ENCODE peak calls at places on chromosomes 4 and X, in seven cellular contexts. O, Q, C, Z, G, N and E are unnamed samples.

GRCh38 chr4:921830-922331 is 10.2 kb downstream of the GAK start:
- DNase-seq in Z (no peak), C (no peak), O (peak; percentile 31), Q (no peak), G (no peak), N (no peak), E (no peak)

GRCh38 chr4:183504930-183505555 is at the start of gene ING2:
- DNase-seq in G (peak; percentile 61), Q (peak; percentile 49), C (no peak), O (peak; percentile 86), N (peak; percentile 85), Z (no peak), E (peak; percentile 6)

GRCh38 chrX:16786791-16787735 is 797 bp downstream of the TXLNG start:
- DNase-seq in N (peak; percentile 51), Z (no peak), C (no peak), O (peak; percentile 51), G (no peak), Q (no peak), E (no peak)

GRCh38 chrX:115940888-115941332 is 229.6 kb upstream of the AGTR2 start:
- DNase-seq in G (peak; percentile 58), O (no peak), Z (no peak), C (peak; percentile 26), Q (no peak), N (no peak), E (peak; percentile 52)

GRCh38 chr4:100849319-100849718 is 331.5 kb upstream of the EMCN start:
- DNase-seq in Z (no peak), C (no peak), N (no peak), G (no peak), Q (no peak), O (no peak), E (no peak)

GRCh38 chr4:92304636-92305035 is 870 bp downstream of the GRID2 start:
- DNase-seq in Q (peak; percentile 8), C (no peak), G (no peak), Z (no peak), O (no peak), N (peak; percentile 31), E (no peak)

GRCh38 chr4:22670953-22671352 is 21.8 kb upstream of the GBA3 start:
- DNase-seq in O (no peak), C (no peak), N (no peak), G (no peak), Q (no peak), Z (no peak), E (peak; percentile 88)

GRCh38 chr4:73668806-73669205 is 48.6 kb upstream of the RASSF6 start:
- DNase-seq in C (no peak), O (no peak), Q (no peak), N (no peak), Z (no peak), G (no peak), E (no peak)

GRCh38 chr4:140095694-140096482 is 58.1 kb downstream of the MAML3 start:
- DNase-seq in C (no peak), Z (peak; percentile 77), Q (peak; percentile 62), G (no peak), O (peak; percentile 78), N (no peak), E (peak; percentile 99)

GRCh38 chr4:71130827-71131603 is 137.6 kb downstream of the DCK start:
- DNase-seq in O (no peak), N (peak; percentile 47), G (no peak), Q (no peak), Z (peak; percentile 33), C (no peak), E (peak; percentile 72)

GRCh38 chrX:39983715-39984114 is 114.0 kb downstream of the BCOR start:
- DNase-seq in G (no peak), Q (peak; percentile 84), C (no peak), N (no peak), Z (no peak), O (no peak), E (no peak)

GRCh38 chr4:25969374-25969773 is 55.4 kb downstream of the SMIM20 start:
- DNase-seq in C (no peak), N (no peak), Z (no peak), O (no peak), Q (no peak), G (no peak), E (no peak)

GRCh38 chrX:10233696-10234095 is 76.9 kb downstream of the CLCN4 start:
- DNase-seq in Q (no peak), C (no peak), O (no peak), N (no peak), G (no peak), Z (no peak), E (no peak)

GRCh38 chr4:2482693-2483092 is 13.8 kb downstream of the RNF4 start:
- DNase-seq in G (no peak), N (peak; percentile 72), Q (no peak), O (peak; percentile 23), C (no peak), Z (no peak), E (peak; percentile 32)

GRCh38 chr4:64822405-64822804 is 413.2 kb upstream of the TECRL start:
- DNase-seq in O (no peak), C (no peak), G (no peak), N (no peak), Z (no peak), Q (no peak), E (no peak)

GRCh38 chr4:61200195-61200990 is at the start of gene ADGRL3:
- DNase-seq in Q (no peak), N (peak; percentile 70), Z (no peak), C (peak; percentile 30), O (no peak), G (peak; percentile 20), E (no peak)

GRCh38 chr4:149465941-149466340 is 349.7 kb downstream of the IQCM start:
- DNase-seq in C (no peak), Z (no peak), Q (no peak), G (no peak), N (no peak), O (no peak), E (peak; percentile 73)

GRCh38 chr4:75714681-75715080 is 9.7 kb upstream of the USO1 start:
- DNase-seq in Z (no peak), O (no peak), N (no peak), Q (no peak), C (no peak), G (no peak), E (no peak)

GRCh38 chrX:113580486-113580885 is 739.9 kb upstream of the AMOT start:
- DNase-seq in G (no peak), Z (no peak), Q (no peak), C (no peak), N (no peak), O (no peak), E (no peak)

GRCh38 chr4:64272432-64272831 is 136.8 kb downstream of the TECRL start:
- DNase-seq in Q (no peak), Z (no peak), N (no peak), O (no peak), C (no peak), G (peak; percentile 10), E (no peak)